ENCODE peak calls at places on chromosomes 3 and 15, in five cellular contexts. V is WERI-Rb-1, H is transverse colon, G is Peyer's patch, E is Panc1. B is an unnamed sample.

GRCh38 chr15:78204351-78205309 is 29.7 kb downstream of the ACSBG1 start:
- DNase-seq in E (no peak), H (no peak), G (peak), V (no peak), B (no peak)

GRCh38 chr3:32303977-32304376 is 65.5 kb downstream of the CMTM8 start:
- DNase-seq in E (no peak), V (no peak), G (no peak), H (no peak), B (no peak)

GRCh38 chr3:193656445-193656844 is 63.4 kb downstream of the OPA1 start:
- DNase-seq in V (no peak), G (no peak), H (no peak), E (no peak), B (no peak)

GRCh38 chr3:156816091-156816793 is 9.9 kb upstream of the LEKR1 start:
- DNase-seq in V (no peak), H (peak), E (no peak), G (peak), B (no peak)

GRCh38 chr3:187729598-187729997 is 15.7 kb downstream of the BCL6 start:
- DNase-seq in E (no peak), G (no peak), H (no peak), V (no peak), B (no peak)

GRCh38 chr15:43789409-43789808 is 2.7 kb upstream of the SERF2 start:
- DNase-seq in H (no peak), V (no peak), G (no peak), E (no peak), B (no peak)

GRCh38 chr3:161038725-161039124 is 66.4 kb downstream of the B3GALNT1 start:
- DNase-seq in E (no peak), H (no peak), V (no peak), G (no peak), B (no peak)

GRCh38 chr3:171844873-171845272 is 1.7 kb downstream of the TMEM212 start:
- DNase-seq in E (no peak), V (no peak), H (no peak), G (no peak), B (no peak)

GRCh38 chr3:57026918-57027317 is 33.5 kb upstream of the SPATA12 start:
- DNase-seq in H (no peak), E (no peak), G (no peak), V (no peak), B (no peak)

GRCh38 chr15:52733078-52733477 is 53.9 kb upstream of the ATOSA start:
- DNase-seq in V (no peak), G (no peak), E (no peak), H (no peak), B (no peak)

GRCh38 chr3:84904819-84905555 is 53.8 kb upstream of the CADM2 start:
- DNase-seq in H (no peak), E (no peak), G (no peak), V (peak), B (no peak)

GRCh38 chr15:74144153-74144775 is 13.9 kb downstream of the ISLR2 start:
- DNase-seq in H (no peak), E (no peak), V (peak), G (no peak), B (no peak)
- TF ChIP-seq CTCF in H (no peak), E (no peak), V (peak), G (no peak), B (no peak)

GRCh38 chr3:131233900-131234667 is 147.5 kb upstream of the NUDT16 start:
- DNase-seq in E (no peak), G (no peak), H (no peak), V (no peak), B (no peak)

GRCh38 chr3:131228522-131228921 is 153.1 kb upstream of the NUDT16 start:
- DNase-seq in E (no peak), H (no peak), V (no peak), G (no peak), B (no peak)

GRCh38 chr3:131232711-131233267 is 148.8 kb upstream of the NUDT16 start:
- DNase-seq in G (no peak), V (no peak), H (no peak), E (no peak), B (no peak)

DNA sequence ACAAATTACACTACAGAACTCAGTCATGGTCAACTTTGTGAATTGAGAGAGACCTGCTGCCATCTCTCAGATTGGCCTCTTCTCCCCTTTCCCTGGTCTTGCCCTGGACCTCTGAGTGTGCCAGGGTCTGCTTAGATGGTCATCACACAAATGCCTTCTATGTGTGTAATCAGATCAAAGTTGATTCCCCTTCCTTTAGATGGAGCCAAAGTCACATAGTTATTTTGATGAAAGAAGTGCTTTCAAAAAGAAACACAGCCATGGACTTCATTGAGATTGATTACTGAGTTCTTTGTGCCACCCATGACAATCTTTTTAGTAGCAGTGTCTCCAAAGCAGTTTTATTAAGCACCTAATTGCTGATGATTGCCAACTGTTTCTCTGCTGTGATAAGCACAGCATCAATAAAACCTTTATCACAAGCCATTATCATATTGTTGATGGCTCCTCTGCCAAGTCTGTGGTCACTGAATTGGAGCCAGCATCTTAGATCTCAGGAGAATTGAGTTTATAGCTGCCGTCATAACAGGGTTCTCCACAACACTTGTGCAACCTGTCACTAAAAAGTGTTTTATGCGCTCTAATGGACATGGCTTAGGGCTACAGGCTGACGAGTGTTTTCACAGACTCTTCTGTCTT is 149.7 kb upstream of the NUDT16 start:
- DNase-seq in H (no peak), E (no peak), V (no peak), G (no peak), B (no peak)
- TF ChIP-seq CTCF in H (no peak), E (no peak), V (no peak), G (no peak), B (no peak)

DNA sequence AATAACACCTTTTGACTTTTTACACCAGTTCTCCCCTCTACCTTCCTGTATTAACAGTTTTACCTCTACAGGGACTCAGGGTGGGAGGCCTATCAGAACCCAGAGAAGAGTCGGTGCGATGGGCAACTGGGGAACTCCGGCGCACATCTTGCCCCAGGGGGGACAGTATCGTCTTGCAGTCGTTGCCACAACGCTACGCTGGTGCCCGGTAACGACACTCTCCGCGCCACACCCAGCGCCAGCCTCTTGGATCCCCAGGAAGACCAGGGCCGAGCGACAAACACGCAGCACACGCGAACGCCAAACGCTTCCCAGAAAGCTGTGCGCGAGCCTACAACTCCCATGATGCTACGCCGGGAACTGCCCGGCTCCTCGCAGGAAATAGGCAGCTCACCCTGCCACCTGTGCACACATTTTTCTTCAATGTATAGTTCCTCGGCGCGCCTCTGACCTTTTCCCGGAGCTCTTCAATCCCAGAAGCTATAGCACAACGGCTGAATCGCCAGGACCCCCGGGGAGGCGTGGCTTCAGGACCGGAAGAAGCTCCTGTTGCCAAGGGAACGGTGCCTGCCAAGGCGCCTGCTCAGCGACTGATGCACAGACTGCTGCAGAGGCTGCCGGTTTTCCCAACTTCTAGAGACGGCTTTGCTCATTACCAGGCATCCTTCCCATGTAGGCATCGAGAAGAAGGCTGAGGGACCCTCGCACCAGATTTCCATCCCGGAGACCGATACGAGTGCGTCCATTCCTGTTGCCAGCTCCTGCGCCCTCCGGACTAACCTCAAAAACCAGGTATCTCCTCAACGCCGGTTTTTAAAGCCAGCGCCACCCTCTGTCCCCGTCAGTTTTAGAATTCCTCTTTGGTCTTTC is at the start of gene ARL6:
- DNase-seq in E (peak), H (peak), V (peak), G (peak), B (peak)
- TF ChIP-seq CTCF in E (peak), H (no peak), V (no peak), G (no peak), B (no peak)

DNA sequence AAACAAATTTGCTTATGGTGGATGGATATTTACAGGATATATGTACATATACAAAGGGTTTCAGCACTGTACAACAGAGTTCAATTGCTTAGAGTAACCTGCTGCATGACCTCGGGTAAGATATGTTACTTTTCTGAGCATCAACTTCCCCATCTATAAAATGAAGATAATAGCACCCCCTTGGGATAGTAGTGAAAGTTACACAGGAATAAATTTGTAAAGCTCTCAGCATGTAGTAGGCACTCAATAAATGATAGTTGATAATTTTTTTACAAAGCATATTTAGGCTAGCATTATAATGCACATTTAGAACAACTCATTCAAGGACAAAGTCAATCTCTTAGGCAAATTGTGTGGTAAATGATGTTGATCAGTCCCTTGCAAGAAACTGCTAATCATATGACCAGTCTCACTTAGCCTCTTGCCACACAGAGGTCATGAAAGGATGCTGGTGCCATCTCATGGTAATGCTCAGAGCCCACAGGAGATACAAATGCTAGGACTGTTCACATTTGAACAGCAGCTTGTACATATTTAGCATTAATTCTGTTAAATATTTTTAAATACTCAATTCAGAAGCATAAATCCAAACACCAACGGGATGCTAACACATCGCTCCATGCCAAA is 123.9 kb downstream of the MAGI1 start:
- DNase-seq in H (no peak), V (no peak), E (no peak), G (no peak), B (no peak)
- TF ChIP-seq CTCF in H (no peak), V (no peak), E (no peak), G (peak), B (no peak)

GRCh38 chr3:42228796-42229195 is 37.2 kb downstream of the CCK start:
- DNase-seq in E (no peak), V (no peak), H (no peak), G (no peak), B (no peak)
- TF ChIP-seq CTCF in E (no peak), V (peak), H (no peak), G (peak), B (no peak)

GRCh38 chr15:80778621-80778963 is 578 bp upstream of the CEMIP start:
- DNase-seq in V (no peak), H (no peak), E (no peak), G (no peak), B (no peak)
- TF ChIP-seq CTCF in V (no peak), H (no peak), E (no peak), G (no peak), B (no peak)

GRCh38 chr3:143328459-143328858 is 208.9 kb downstream of the CHST2 start:
- DNase-seq in H (no peak), G (no peak), E (no peak), V (no peak), B (no peak)
- TF ChIP-seq CTCF in H (no peak), G (no peak), E (no peak), V (peak), B (no peak)

B was measured in omental fat pad.